ENCODE peak calls at places on chromosome X, in five cellular contexts. R is WTC11; E is iris pigment epithelial cell; P is T-cell; I is stimulated activated CD8-positive, alpha-beta memory T cell treated with anti-CD3 and anti-CD28 coated beads, Interleukin-12 subunit alpha, Interleukin-12 subunit beta, amount 100 ng/mL, for 4 hours. O is an unnamed sample.
A peak's percentile ranks its signal among the peaks of the same experiment; 100 is the strongest.

GRCh38 chrX:48558270-48558669 is 16.0 kb upstream of the RBM3 start:
- DNase-seq in R (no peak), P (no peak), I (no peak), E (peak; percentile 89), O (no peak)

GRCh38 chrX:49060914-49061313 is 2.1 kb downstream of the CCDC120 start:
- DNase-seq in E (no peak), I (no peak), P (no peak), R (no peak), O (no peak)

GRCh38 chrX:427812-428725 is 41.4 kb upstream of the PPP2R3B start:
- DNase-seq in P (no peak), R (peak; percentile 71), E (peak; percentile 39), I (no peak), O (no peak)

GRCh38 chrX:39133971-39134370 is 332.7 kb downstream of the MID1IP1 start:
- DNase-seq in I (no peak), P (no peak), E (no peak), R (peak; percentile 53), O (peak; percentile 3)

GRCh38 chrX:117429511-117429910 is 687.1 kb downstream of the KLHL13 start:
- DNase-seq in R (no peak), I (no peak), E (no peak), P (no peak), O (no peak)

GRCh38 chrX:111168314-111168713 is 72.3 kb downstream of the PAK3 start:
- DNase-seq in R (peak; percentile 11), E (peak; percentile 5), I (no peak), P (no peak), O (peak; percentile 7)

GRCh38 chrX:154375156-154375504 is 696 bp upstream of the FLNA start:
- DNase-seq in I (no peak), E (no peak), R (no peak), P (no peak), O (no peak)

GRCh38 chrX:77299549-77299948 is 147.6 kb upstream of the FGF16 start:
- DNase-seq in I (no peak), E (no peak), P (no peak), R (no peak), O (no peak)

GRCh38 chrX:114162068-114162735 is 421.7 kb upstream of the HTR2C start:
- DNase-seq in E (no peak), I (no peak), R (peak; percentile 72), P (no peak), O (peak; percentile 15)

GRCh38 chrX:139063364-139063763 is 351.8 kb upstream of the FGF13 start:
- DNase-seq in P (no peak), E (no peak), R (no peak), I (no peak), O (no peak)

GRCh38 chrX:118702741-118703140 is 24.7 kb upstream of the IL13RA1 start:
- DNase-seq in P (no peak), R (no peak), I (no peak), E (no peak), O (no peak)

GRCh38 chrX:133563705-133564104 is 148.4 kb upstream of the GPC4 start:
- DNase-seq in R (no peak), I (no peak), P (no peak), E (no peak), O (no peak)

GRCh38 chrX:136126371-136126770 is 21.0 kb upstream of the FHL1 start:
- DNase-seq in R (no peak), P (no peak), E (no peak), I (no peak), O (no peak)

GRCh38 chrX:9310596-9310995 is 154.3 kb upstream of the TBL1X start:
- DNase-seq in I (no peak), P (no peak), R (no peak), E (peak; percentile 19), O (no peak)

GRCh38 chrX:16671005-16671404 is 21.0 kb downstream of the S100G start:
- DNase-seq in E (peak; percentile 75), P (no peak), I (no peak), R (no peak), O (peak; percentile 4)

GRCh38 chrX:39935414-39936064 is 162.2 kb downstream of the BCOR start:
- DNase-seq in P (no peak), I (no peak), R (no peak), E (peak; percentile 18), O (no peak)

GRCh38 chrX:45266456-45266855 is 65.8 kb upstream of the DIPK2B start:
- DNase-seq in E (no peak), P (no peak), R (no peak), I (no peak), O (no peak)

GRCh38 chrX:44042124-44042523 is 68.9 kb upstream of the NDP start:
- DNase-seq in I (no peak), P (no peak), E (peak; percentile 78), R (no peak), O (no peak)

GRCh38 chrX:154374361-154375155 is at the start of gene FLNA:
- DNase-seq in R (peak; percentile 63), P (no peak), I (peak; percentile 33), E (no peak), O (peak; percentile 19)

GRCh38 chrX:1031521-1032430 is 180.7 kb downstream of the CRLF2 start:
- DNase-seq in P (no peak), E (no peak), R (no peak), I (no peak), O (no peak)

GRCh38 chrX:145549476-145549875 is 268.2 kb upstream of the SLITRK2 start:
- DNase-seq in P (no peak), E (no peak), R (no peak), I (no peak), O (no peak)

GRCh38 chrX:71143508-71143907 is 1.1 kb upstream of the NLGN3 start:
- DNase-seq in P (no peak), I (no peak), E (peak; percentile 32), R (no peak), O (no peak)

GRCh38 chrX:123625952-123626351 is 106.9 kb downstream of the THOC2 start:
- DNase-seq in E (no peak), P (no peak), R (no peak), I (no peak), O (no peak)

GRCh38 chrX:45740291-45740690 is 539.6 kb upstream of the DIPK2B start:
- DNase-seq in R (no peak), P (no peak), E (no peak), I (no peak), O (no peak)

GRCh38 chrX:129726307-129727111 is 12.3 kb upstream of the XPNPEP2 start:
- DNase-seq in I (no peak), E (peak; percentile 57), P (no peak), R (peak; percentile 79), O (peak; percentile 69)